ENCODE peak calls at places on chromosomes 13 and 19, in five cellular contexts. V is CD8-positive, alpha-beta T cell; R is mesendoderm; D is heart left ventricle; Q is H7. U is an unnamed sample. For H3K36me3, the result is how much of the 10 kb centered on the place peaks cover.

GRCh38 chr19:28345811-28346210 is 867.1 kb downstream of the UQCRFS1 start:
- DNase-seq in Q (no peak), D (no peak), V (no peak), R (no peak), U (no peak)

GRCh38 chr13:77981191-77981925 is 62.7 kb upstream of the EDNRB start:
- DNase-seq in D (no peak), V (no peak), R (no peak), Q (no peak), U (no peak)

GRCh38 chr13:85031771-85032170 is 767.4 kb downstream of the SLITRK6 start:
- DNase-seq in Q (no peak), V (no peak), D (no peak), R (no peak), U (no peak)

GRCh38 chr13:41465965-41466364 is 8.6 kb downstream of the RGCC start:
- DNase-seq in R (no peak), Q (no peak), D (no peak), V (no peak), U (no peak)

GRCh38 chr13:98411617-98412310 is 165.1 kb downstream of the STK24 start:
- DNase-seq in D (peak), Q (no peak), V (no peak), R (no peak), U (no peak)

GRCh38 chr13:25932353-25932752 is 119.5 kb downstream of the SHISA2 start:
- DNase-seq in Q (no peak), V (no peak), D (no peak), R (no peak), U (no peak)

GRCh38 chr19:47315125-47315821 is 5.6 kb downstream of the C5AR1 start:
- DNase-seq in V (no peak), R (peak), Q (peak), D (peak), U (peak)

GRCh38 chr13:51230473-51231105 is 8.4 kb downstream of the FAM124A start:
- DNase-seq in R (no peak), Q (peak), D (peak), V (no peak), U (peak)

GRCh38 chr13:51839711-51840110 is 5.3 kb downstream of the TMEM272 start:
- DNase-seq in Q (no peak), V (no peak), D (no peak), R (no peak), U (no peak)

GRCh38 chr19:55005684-55006488 is 32.2 kb downstream of the GP6 start:
- DNase-seq in D (no peak), R (peak), Q (no peak), V (peak), U (no peak)

GRCh38 chr13:28655566-28655965 is 3.4 kb upstream of the POMP start:
- DNase-seq in D (no peak), Q (peak), R (peak), V (no peak), U (no peak)

GRCh38 chr19:39427707-39428106 is 8.0 kb downstream of the RPS16 start:
- DNase-seq in V (no peak), Q (no peak), D (no peak), R (no peak), U (no peak)

GRCh38 chr19:8490873-8491272 is 11.6 kb downstream of the PRAM1 start:
- DNase-seq in R (no peak), Q (no peak), V (no peak), D (no peak), U (no peak)

GRCh38 chr13:32528358-32528757 is 10.2 kb downstream of the N4BP2L2 start:
- DNase-seq in D (no peak), Q (no peak), R (no peak), V (no peak), U (no peak)

GRCh38 chr19:49210108-49210900 is 52.7 kb downstream of the TRPM4 start:
- DNase-seq in V (peak), R (peak), Q (peak), D (no peak), U (peak)

GRCh38 chr19:18416778-18417249 is 2.4 kb upstream of the SSBP4 start:
- DNase-seq in D (peak), Q (peak), V (peak), R (peak), U (peak)

GRCh38 chr19:36113895-36114762 is 546 bp downstream of the POLR2I start:
- DNase-seq in D (no peak), Q (peak), R (peak), V (peak), U (no peak)

GRCh38 chr13:46100191-46100877 is 4.5 kb downstream of the CPB2 start:
- DNase-seq in V (no peak), Q (no peak), R (no peak), D (no peak), U (no peak)

GRCh38 chr13:110907301-110907700 is 7.6 kb downstream of the ANKRD10 start:
- DNase-seq in V (no peak), R (no peak), D (no peak), Q (no peak), U (no peak)
- H3K36me3 ChIP-seq in V (under half), R (under half), D (under half), Q (under half), U (under half)

DNA sequence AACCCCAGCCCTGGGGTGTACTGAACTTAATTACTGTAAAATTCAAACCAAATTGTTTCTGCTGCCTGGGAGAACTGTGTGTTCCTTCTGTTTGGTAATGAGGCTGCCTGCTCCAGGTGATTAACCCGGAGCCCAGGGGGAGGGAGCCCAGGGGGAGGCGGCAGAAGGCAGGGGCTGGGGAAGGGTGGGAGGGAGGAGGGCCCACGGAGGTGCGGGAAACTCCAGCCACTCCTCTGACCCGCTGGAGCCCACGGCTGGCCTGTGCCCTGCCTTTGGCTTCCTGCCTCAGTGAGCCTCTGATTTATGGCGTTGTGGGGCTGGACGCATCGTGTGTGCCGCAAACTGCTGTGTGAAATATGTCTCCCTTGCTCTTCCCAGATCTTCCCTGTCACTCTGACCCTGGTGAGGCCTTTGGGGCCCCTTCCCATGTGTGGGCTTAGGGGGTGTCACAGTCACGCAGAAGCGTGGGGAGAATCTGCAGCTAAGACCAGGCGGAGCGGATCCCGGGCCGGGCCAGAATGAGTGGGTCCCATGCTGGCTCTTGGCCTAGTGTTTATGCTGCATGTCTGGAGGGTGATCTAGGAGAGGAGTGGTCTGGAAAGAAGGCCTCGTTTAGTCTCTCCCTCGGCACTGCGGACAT is 122.8 kb downstream of the KDM4B start:
- DNase-seq in D (no peak), V (no peak), Q (no peak), R (no peak), U (no peak)
- H3K36me3 ChIP-seq in D (under half), V (under half), Q (under half), R (under half), U (under half)

DNA sequence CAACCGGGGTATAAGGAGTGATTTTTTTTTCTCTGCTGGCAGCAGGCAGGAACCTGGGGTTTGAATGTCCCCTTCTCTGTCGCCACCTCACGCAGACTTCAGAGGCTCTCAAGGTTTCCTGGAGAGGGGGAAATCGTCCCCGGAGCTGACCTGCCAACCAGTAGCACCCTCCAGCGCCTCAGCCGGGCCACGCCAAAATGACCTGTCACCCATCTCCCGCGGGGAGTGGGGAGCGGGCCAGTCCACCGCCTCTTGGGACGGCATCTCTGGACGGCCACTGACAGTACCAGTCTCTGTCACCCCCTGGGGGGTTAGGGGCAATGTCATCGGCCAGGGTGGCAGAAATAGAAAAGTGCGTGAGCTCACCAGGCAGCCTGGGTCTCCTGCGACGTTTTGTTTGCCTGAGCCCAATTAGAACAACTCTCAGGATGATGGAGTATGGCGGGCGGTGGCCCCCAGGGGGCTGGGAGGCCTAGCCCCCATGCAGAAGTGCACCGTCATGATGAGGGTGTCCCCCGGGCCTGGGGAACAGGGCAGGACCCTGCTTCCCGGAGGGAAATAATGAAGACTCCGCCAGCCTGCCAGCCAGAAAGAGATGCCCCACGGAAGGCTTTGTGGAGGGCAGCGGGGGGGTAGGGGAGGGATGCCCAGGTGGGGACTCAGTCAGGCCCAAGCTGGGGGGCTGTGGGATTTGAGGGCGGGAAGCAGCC is 2.6 kb downstream of the PTPRS start:
- DNase-seq in Q (peak), D (no peak), V (no peak), R (no peak), U (no peak)
- H3K36me3 ChIP-seq in Q (under half), D (under half), V (under half), R (under half), U (under half)

DNA sequence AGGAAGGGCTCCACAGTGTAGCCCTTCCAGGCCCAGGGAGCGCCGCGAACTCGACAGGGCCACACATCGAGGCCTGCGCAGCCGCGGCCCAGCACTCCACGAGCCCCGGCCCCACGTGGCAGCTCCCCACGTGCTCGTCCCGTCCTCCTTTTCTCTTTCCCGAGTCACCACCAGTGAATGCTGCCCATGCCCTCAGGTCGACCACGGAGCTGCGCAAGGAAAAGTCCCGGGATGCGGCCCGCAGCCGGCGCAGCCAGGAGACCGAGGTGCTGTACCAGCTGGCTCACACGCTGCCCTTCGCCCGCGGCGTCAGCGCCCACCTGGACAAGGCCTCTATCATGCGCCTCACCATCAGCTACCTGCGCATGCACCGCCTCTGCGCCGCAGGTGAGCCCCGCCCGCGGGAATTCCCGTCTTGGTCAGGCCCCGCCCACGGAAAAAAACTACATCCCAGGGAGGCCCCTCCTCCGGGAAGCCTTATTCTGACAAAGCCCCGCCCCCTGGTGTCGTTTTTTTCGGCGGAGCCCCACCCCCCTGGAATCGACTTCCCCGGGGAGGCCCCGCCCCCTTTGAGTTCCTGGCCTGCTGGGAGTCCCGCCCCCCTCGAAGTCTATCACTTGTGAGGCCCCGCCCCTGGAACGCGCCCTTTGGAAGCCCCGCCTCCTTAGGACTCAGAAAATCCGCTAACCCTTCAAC is 7.0 kb downstream of the HIF3A start:
- DNase-seq in V (no peak), R (peak), Q (peak), D (peak), U (peak)
- H3K36me3 ChIP-seq in V (under half), R (under half), Q (under half), D (under half), U (under half)

U was measured in pancreas.